ENCODE peak calls at places on chromosomes 7 and 10, in seven cellular contexts. Q, N, S, H, M, T and X are unnamed samples.

GRCh38 chr7:80151274-80151665 is 16.6 kb downstream of the GNAI1 start:
- DNase-seq in Q (peak), T (no peak), S (no peak), H (no peak), M (no peak), N (no peak), X (no peak)

GRCh38 chr7:134315679-134316538 is 821 bp downstream of the SLC35B4 start:
- DNase-seq in M (no peak), S (no peak), T (no peak), H (no peak), N (peak), Q (no peak), X (no peak)

GRCh38 chr7:117827861-117828260 is 45.4 kb downstream of the CTTNBP2 start:
- DNase-seq in M (no peak), Q (peak), S (no peak), T (no peak), H (no peak), N (no peak), X (no peak)

GRCh38 chr7:44307301-44307900 is 18.0 kb downstream of the CAMK2B start:
- DNase-seq in H (no peak), N (peak), S (no peak), T (no peak), M (peak), Q (peak), X (no peak)

GRCh38 chr10:11415095-11415494 is 196.4 kb downstream of the USP6NL start:
- DNase-seq in S (no peak), N (no peak), Q (no peak), M (no peak), H (no peak), T (no peak), X (no peak)

GRCh38 chr10:70122742-70123141 is 9.9 kb downstream of the AIFM2 start:
- DNase-seq in N (no peak), S (no peak), M (no peak), Q (no peak), H (no peak), T (no peak), X (no peak)

GRCh38 chr10:113153493-113154127 is 203.6 kb downstream of the TCF7L2 start:
- DNase-seq in Q (no peak), S (no peak), H (no peak), M (no peak), T (no peak), N (no peak), X (no peak)

GRCh38 chr7:51647931-51648351 is 331.3 kb upstream of the COBL start:
- DNase-seq in S (no peak), N (peak), H (no peak), M (peak), Q (peak), T (no peak), X (no peak)

GRCh38 chr10:109852004-109852717 is 71.2 kb downstream of the XPNPEP1 start:
- DNase-seq in Q (no peak), M (peak), H (peak), S (peak), T (peak), N (peak), X (peak)

GRCh38 chr10:129929343-129930297 is 34.5 kb downstream of the EBF3 start:
- DNase-seq in S (peak), H (no peak), T (no peak), M (no peak), N (no peak), Q (no peak), X (no peak)

GRCh38 chr10:110357252-110357780 is 52.6 kb upstream of the SMNDC1 start:
- DNase-seq in M (no peak), H (no peak), N (no peak), T (no peak), S (no peak), Q (peak), X (no peak)

GRCh38 chr10:60943372-60944158 is 420 bp downstream of the RHOBTB1 start:
- DNase-seq in H (peak), T (peak), N (peak), S (peak), Q (no peak), M (peak), X (peak)

GRCh38 chr7:159107052-159107892 is 37.4 kb downstream of the VIPR2 start:
- DNase-seq in H (no peak), Q (no peak), S (no peak), N (no peak), M (no peak), T (peak), X (no peak)

GRCh38 chr10:48296699-48297098 is 9.8 kb upstream of the MAPK8 start:
- DNase-seq in M (no peak), H (no peak), Q (no peak), N (no peak), S (no peak), T (no peak), X (no peak)

DNA sequence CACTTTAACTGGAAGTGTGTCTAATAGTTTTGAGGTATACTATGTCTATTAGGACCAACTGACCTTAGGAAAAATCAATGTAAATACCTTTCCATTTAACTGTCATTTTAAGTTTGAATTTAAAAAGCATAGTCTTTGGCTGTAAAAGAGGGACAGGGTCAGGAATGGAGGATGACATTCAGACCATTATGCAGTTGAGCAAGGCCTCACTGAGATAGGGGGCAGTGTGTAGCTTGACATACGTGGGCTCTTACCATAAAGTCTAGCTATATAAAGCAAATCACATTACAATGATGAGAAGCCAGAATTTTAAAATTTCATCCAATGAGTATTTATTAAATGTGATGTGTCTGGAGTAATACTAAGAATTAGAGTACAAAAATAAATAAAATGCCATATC is 17.9 kb downstream of the PALS2 start:
- DNase-seq in H (no peak), N (no peak), Q (no peak), T (no peak), M (no peak), S (no peak), X (no peak)
- TF ChIP-seq CTCF in H (no peak), N (no peak), Q (peak), T (no peak), M (no peak), S (no peak), X (no peak)

GRCh38 chr10:26225322-26225721 is 8.7 kb downstream of the GAD2 start:
- DNase-seq in H (no peak), S (no peak), M (no peak), N (no peak), T (no peak), Q (no peak), X (no peak)
- TF ChIP-seq CTCF in H (no peak), S (no peak), M (no peak), N (no peak), T (no peak), Q (no peak), X (no peak)

GRCh38 chr7:6423942-6424701 is 23.6 kb downstream of the DAGLB start:
- DNase-seq in M (peak), H (no peak), T (peak), N (no peak), S (no peak), Q (peak), X (no peak)
- TF ChIP-seq CTCF in M (peak), H (no peak), T (no peak), N (peak), S (no peak), Q (peak), X (no peak)

DNA sequence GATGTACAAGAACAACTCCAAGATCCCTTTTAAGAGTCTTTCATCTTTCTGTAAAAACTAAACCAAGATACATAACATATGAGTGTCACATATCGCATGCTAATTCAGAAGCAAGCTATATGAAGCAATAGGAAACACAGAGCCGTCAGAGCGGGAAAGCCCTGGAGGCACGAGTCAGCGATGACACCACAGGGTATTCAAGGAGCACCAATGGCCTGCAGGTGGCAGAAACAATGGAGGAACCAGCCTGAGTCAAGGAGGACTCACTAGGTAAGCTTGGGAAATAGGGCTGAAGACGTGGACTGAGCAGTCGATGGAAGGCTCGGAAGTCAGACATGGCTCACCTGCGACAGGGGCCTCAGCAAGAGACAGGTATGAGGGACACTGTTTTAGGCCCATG is 214.4 kb downstream of the FAM107B start:
- DNase-seq in T (no peak), Q (peak), M (peak), N (peak), S (no peak), H (peak), X (no peak)
- TF ChIP-seq CTCF in T (no peak), Q (peak), M (no peak), N (no peak), S (no peak), H (no peak), X (peak)

GRCh38 chr7:98291717-98292116 is 10.2 kb downstream of the BRI3 start:
- DNase-seq in H (no peak), M (no peak), S (no peak), N (no peak), T (no peak), Q (no peak), X (no peak)
- TF ChIP-seq CTCF in H (no peak), M (peak), S (peak), N (no peak), T (no peak), Q (peak), X (peak)

DNA sequence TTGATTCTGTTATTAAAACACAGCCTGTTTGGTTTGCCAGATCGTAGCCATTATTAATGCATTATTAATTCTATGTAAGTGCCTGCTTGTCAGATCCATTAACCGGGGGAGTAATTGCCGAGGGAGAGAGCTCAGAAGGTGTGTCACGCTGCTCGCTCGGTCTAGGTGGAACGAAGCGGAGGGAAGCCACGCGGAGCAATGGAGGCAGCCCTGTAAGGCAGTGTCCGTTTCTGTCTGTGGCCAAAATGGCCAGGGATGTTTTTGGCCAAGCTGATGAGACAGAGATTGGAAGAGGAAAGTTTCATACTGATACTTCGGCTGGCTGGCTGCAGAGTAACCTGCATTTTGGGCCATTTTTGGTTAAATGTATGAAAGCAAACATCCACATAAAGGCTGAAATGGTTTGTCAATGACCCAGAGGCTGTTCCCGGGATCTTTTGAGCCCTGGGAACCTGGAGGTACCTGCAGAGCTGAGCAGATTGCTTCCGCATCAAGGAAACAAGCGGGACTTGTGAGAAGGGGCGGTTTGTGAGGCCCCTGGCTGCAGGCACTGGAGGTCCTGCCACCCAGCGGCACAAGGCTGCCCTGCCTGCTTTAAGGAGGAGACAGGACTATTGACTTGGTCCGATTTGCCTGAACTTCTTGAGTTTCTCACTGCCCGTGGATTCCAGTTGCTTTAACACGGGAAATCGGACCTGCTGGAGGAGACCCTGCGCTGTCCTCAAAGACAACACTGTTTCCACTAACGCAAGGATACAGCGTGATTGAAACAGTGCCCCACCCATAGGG is 129.9 kb downstream of the DNAJB6 start:
- DNase-seq in M (peak), T (no peak), S (no peak), H (no peak), Q (no peak), N (peak), X (no peak)
- TF ChIP-seq CTCF in M (no peak), T (no peak), S (no peak), H (no peak), Q (no peak), N (no peak), X (peak)

GRCh38 chr10:84613336-84614021 is 285.1 kb downstream of the CCSER2 start:
- DNase-seq in H (peak), S (no peak), M (no peak), N (peak), T (peak), Q (peak), X (peak)
- TF ChIP-seq CTCF in H (peak), S (peak), M (no peak), N (peak), T (peak), Q (peak), X (peak)